ENCODE peak calls at places on chromosome 13, in nine cellular contexts. K is astrocyte of the spinal cord, P is ascending aorta, U is heart left ventricle, F is Caco-2, I is uterus, W is right atrium auricular region, B is mammary epithelial cell, Y is HFF-Myc. L is an unnamed sample.

GRCh38 chr13:111397202-111397880 is 76.9 kb downstream of the TEX29 start:
- DNase-seq in K (no peak), P (peak), U (no peak), F (no peak), I (no peak), W (no peak), B (no peak), Y (no peak), L (no peak)

GRCh38 chr13:114268344-114269280 is 12.8 kb upstream of the UPF3A start:
- DNase-seq in K (peak), P (no peak), U (no peak), F (no peak), I (no peak), W (no peak), B (no peak), Y (no peak), L (no peak)

GRCh38 chr13:98173431-98173921 is 3.6 kb downstream of the RNF113B start:
- DNase-seq in K (peak), P (no peak), U (peak), F (no peak), I (peak), W (peak), B (peak), Y (peak), L (peak)

GRCh38 chr13:27171244-27171829 is at the start of gene USP12:
- DNase-seq in K (no peak), P (peak), U (peak), F (peak), I (peak), W (no peak), B (peak), Y (no peak), L (no peak)

GRCh38 chr13:107900775-107901174 is 314.6 kb downstream of the LIG4 start:
- DNase-seq in K (peak), P (no peak), U (no peak), F (no peak), I (no peak), W (no peak), B (no peak), Y (no peak), L (peak)

GRCh38 chr13:30307194-30307965 is at the start of gene KATNAL1:
- DNase-seq in K (peak), P (peak), U (peak), F (peak), I (peak), W (peak), B (no peak), Y (no peak), L (no peak)

GRCh38 chr13:90979059-90979458 is 368.4 kb upstream of the MIR17HG start:
- DNase-seq in K (peak), P (no peak), U (no peak), F (no peak), I (no peak), W (no peak), B (no peak), Y (no peak), L (no peak)

GRCh38 chr13:30963794-30964193 is 31.3 kb downstream of the TEX26 start:
- DNase-seq in K (no peak), P (no peak), U (peak), F (no peak), I (no peak), W (no peak), B (peak), Y (peak), L (no peak)

GRCh38 chr13:84481958-84482357 is 599.7 kb upstream of the SLITRK1 start:
- DNase-seq in K (peak), P (no peak), U (no peak), F (no peak), I (no peak), W (no peak), B (peak), Y (no peak), L (peak)

GRCh38 chr13:31090921-31091624 is 70.6 kb downstream of the HSPH1 start:
- DNase-seq in K (peak), P (peak), U (no peak), F (no peak), I (no peak), W (no peak), B (no peak), Y (no peak), L (no peak)

GRCh38 chr13:113041821-113042335 is 63.7 kb upstream of the F7 start:
- DNase-seq in K (no peak), P (no peak), U (no peak), F (no peak), I (no peak), W (no peak), B (no peak), Y (no peak), L (no peak)

GRCh38 chr13:51834581-51835158 is 10.3 kb downstream of the TMEM272 start:
- DNase-seq in K (no peak), P (no peak), U (no peak), F (no peak), I (no peak), W (no peak), B (no peak), Y (no peak), L (no peak)

GRCh38 chr13:50611117-50611781 is 232.2 kb downstream of the DLEU7 start:
- DNase-seq in K (no peak), P (no peak), U (no peak), F (no peak), I (no peak), W (no peak), B (no peak), Y (no peak), L (no peak)

GRCh38 chr13:68160466-68160865 is 930.3 kb upstream of the PCDH9 start:
- DNase-seq in K (no peak), P (no peak), U (no peak), F (no peak), I (no peak), W (no peak), B (no peak), Y (no peak), L (no peak)

GRCh38 chr13:23618341-23618740 is 48.1 kb downstream of the TNFRSF19 start:
- DNase-seq in K (peak), P (no peak), U (no peak), F (no peak), I (no peak), W (no peak), B (peak), Y (peak), L (peak)

GRCh38 chr13:47426126-47426849 is 529.4 kb upstream of the HTR2A start:
- DNase-seq in K (peak), P (no peak), U (peak), F (no peak), I (no peak), W (peak), B (peak), Y (no peak), L (peak)

GRCh38 chr13:48028066-48028465 is 9.5 kb upstream of the NUDT15 start:
- DNase-seq in K (no peak), P (no peak), U (no peak), F (no peak), I (no peak), W (no peak), B (no peak), Y (no peak), L (no peak)

GRCh38 chr13:98279473-98280175 is 102.6 kb upstream of the RNF113B start:
- DNase-seq in K (no peak), P (no peak), U (no peak), F (no peak), I (no peak), W (no peak), B (no peak), Y (no peak), L (no peak)

GRCh38 chr13:107329991-107330390 is 762.1 kb upstream of the ARGLU1 start:
- DNase-seq in K (peak), P (no peak), U (no peak), F (no peak), I (no peak), W (no peak), B (no peak), Y (no peak), L (peak)

GRCh38 chr13:39524795-39525194 is 78.2 kb downstream of the LHFPL6 start:
- DNase-seq in K (no peak), P (no peak), U (no peak), F (no peak), I (no peak), W (no peak), B (no peak), Y (no peak), L (no peak)

GRCh38 chr13:32850311-32851052 is 165.7 kb upstream of the KL start:
- DNase-seq in K (no peak), P (no peak), U (no peak), F (no peak), I (no peak), W (no peak), B (no peak), Y (peak), L (no peak)

GRCh38 chr13:40875583-40875982 is 86.2 kb downstream of the SLC25A15 start:
- DNase-seq in K (no peak), P (no peak), U (no peak), F (no peak), I (no peak), W (no peak), B (no peak), Y (no peak), L (no peak)

GRCh38 chr13:51311271-51311670 is 28.2 kb upstream of the SERPINE3 start:
- DNase-seq in K (no peak), P (no peak), U (no peak), F (no peak), I (no peak), W (no peak), B (no peak), Y (no peak), L (no peak)

GRCh38 chr13:39209731-39210633 is 171.7 kb downstream of the NHLRC3 start:
- DNase-seq in K (no peak), P (no peak), U (no peak), F (no peak), I (no peak), W (no peak), B (no peak), Y (no peak), L (no peak)

GRCh38 chr13:24097667-24098066 is 62.9 kb upstream of the SPATA13 start:
- DNase-seq in K (no peak), P (no peak), U (no peak), F (no peak), I (no peak), W (no peak), B (no peak), Y (no peak), L (no peak)

GRCh38 chr13:27112006-27112405 is 59.6 kb downstream of the USP12 start:
- DNase-seq in K (no peak), P (no peak), U (no peak), F (no peak), I (no peak), W (no peak), B (no peak), Y (no peak), L (no peak)

GRCh38 chr13:26558074-26558805 is 757 bp downstream of the WASF3 start:
- DNase-seq in K (peak), P (peak), U (peak), F (no peak), I (no peak), W (no peak), B (peak), Y (no peak), L (no peak)

GRCh38 chr13:113668491-113668971 is 1.5 kb downstream of the GRK1 start:
- DNase-seq in K (no peak), P (peak), U (peak), F (peak), I (peak), W (no peak), B (no peak), Y (no peak), L (no peak)

GRCh38 chr13:52162279-52163101 is 3.1 kb upstream of the NEK3 start:
- DNase-seq in K (peak), P (no peak), U (no peak), F (peak), I (no peak), W (no peak), B (peak), Y (no peak), L (peak)

GRCh38 chr13:71879129-71879535 is 12.1 kb upstream of the DACH1 start:
- DNase-seq in K (peak), P (no peak), U (no peak), F (no peak), I (no peak), W (no peak), B (peak), Y (peak), L (no peak)

DNA sequence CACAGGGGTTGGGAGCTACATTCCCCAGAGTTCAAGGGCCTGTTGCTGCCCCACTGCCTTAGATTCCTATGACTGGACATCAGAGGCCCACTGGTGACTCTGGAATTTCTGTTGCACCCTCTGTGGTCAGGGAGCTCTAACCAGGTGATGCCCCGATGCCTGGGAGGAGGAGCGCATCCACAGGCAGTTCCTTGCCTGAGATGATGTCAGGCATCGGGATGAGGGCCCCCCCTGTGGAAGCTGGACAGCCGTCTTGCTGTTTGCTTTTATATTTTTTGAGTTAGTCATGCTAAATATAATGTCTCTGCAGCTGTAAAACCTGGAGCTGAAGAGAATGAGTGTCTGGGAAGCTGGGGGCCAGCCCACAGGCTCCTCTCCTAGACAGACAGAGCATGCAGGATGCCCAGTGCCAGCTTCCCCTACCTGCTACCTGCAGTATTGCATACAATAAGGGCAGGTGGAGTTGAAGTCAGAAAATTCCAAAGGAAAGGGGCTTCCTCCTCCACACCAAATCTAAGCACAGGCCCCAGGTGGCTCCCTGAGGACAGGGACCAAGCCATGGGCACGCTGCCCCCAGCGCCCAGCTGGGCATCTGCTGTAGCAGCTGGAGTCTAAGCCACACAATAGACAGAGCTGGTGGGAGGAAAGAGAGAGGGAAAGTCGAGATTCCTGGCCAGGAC is 16.2 kb downstream of the COL4A2 start:
- DNase-seq in K (peak), P (peak), U (no peak), F (no peak), I (peak), W (peak), B (no peak), Y (no peak), L (peak)
- TF ChIP-seq CTCF in K (peak), P (no peak), U (no peak), F (no peak), I (peak), W (no peak), B (peak), Y (peak), L (peak)

GRCh38 chr13:99505814-99506269 is 4.6 kb downstream of the TM9SF2 start:
- DNase-seq in K (peak), P (no peak), U (no peak), F (no peak), I (no peak), W (no peak), B (no peak), Y (no peak), L (no peak)
- H3K4me3 ChIP-seq in K (no peak), P (peak), U (no peak), F (no peak), I (no peak), W (no peak), B (no peak), Y (no peak), L (no peak)

GRCh38 chr13:109922518-109922917 is 136.1 kb upstream of the IRS2 start:
- DNase-seq in K (no peak), P (no peak), U (no peak), F (no peak), I (no peak), W (no peak), B (peak), Y (no peak), L (no peak)

GRCh38 chr13:109919715-109920375 is 133.5 kb upstream of the IRS2 start:
- DNase-seq in K (peak), P (no peak), U (no peak), F (no peak), I (no peak), W (no peak), B (no peak), Y (no peak), L (no peak)

DNA sequence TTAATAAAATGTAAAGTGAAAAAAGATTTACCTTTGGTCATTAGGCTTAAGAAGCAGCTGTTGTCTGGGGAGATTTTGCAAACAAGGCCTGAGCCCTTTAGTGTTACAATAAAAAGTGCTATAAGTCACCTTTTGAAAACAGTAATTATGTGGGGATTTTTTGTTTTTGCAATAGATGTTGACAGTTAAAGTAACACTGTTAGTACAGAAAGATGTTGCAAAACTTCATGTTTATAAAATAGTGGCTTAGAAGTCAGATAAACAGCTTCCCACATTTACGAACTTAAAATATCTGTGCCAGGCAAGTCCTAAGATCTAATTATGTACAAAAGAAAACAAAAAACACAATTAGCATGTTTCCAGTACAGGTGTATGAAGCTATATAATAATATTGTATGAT is 138.0 kb upstream of the IRS2 start:
- DNase-seq in K (no peak), P (no peak), U (no peak), F (no peak), I (no peak), W (no peak), B (no peak), Y (no peak), L (no peak)
- TF ChIP-seq CTCF in K (no peak), P (no peak), U (no peak), F (no peak), I (no peak), W (no peak), B (no peak), Y (no peak), L (no peak)

DNA sequence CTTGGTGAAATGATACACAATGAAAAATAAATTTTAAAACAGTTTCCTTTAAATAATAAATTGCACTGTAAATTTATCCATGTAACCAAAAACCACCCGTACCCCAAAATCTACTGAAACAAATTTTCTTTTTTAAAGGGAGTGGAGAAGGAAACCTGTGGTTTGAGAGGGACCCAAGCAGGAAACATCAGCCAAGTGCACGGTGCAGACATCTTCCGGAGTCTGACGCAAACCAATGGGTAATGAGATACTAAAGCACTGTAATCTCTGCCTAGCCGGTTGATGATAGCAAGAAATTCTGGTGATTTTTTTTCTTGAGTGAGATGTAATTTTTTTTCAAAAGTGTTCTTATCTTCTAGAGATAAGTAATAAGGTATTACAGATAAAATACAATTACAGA is 115.4 kb downstream of the ABCC4 start:
- DNase-seq in K (no peak), P (no peak), U (no peak), F (no peak), I (no peak), W (no peak), B (no peak), Y (no peak), L (no peak)
- H3K4me3 ChIP-seq in K (no peak), P (no peak), U (no peak), F (no peak), I (no peak), W (no peak), B (no peak), Y (no peak), L (no peak)

GRCh38 chr13:96141032-96141431 is 51.1 kb downstream of the HS6ST3 start:
- DNase-seq in K (peak), P (no peak), U (no peak), F (no peak), I (no peak), W (no peak), B (peak), Y (no peak), L (peak)
- TF ChIP-seq CTCF in K (peak), P (no peak), U (no peak), F (no peak), I (no peak), W (no peak), B (peak), Y (no peak), L (peak)